ENCODE peak calls at places on chromosome 22, in five cellular contexts. P, F, O, N and X are unnamed samples.

GRCh38 chr22:45969414-45969799 is 7.6 kb downstream of the WNT7B start:
- DNase-seq in P (no peak), F (peak; percentile 79), O (no peak), N (no peak), X (no peak)

GRCh38 chr22:25360891-25361645 is 141.6 kb downstream of the CRYBB2 start:
- DNase-seq in P (no peak), F (no peak), O (no peak), N (no peak), X (no peak)

GRCh38 chr22:17705565-17706450 is 67.3 kb downstream of the BCL2L13 start:
- DNase-seq in P (no peak), F (no peak), O (no peak), N (no peak), X (no peak)

GRCh38 chr22:36281726-36282077 is 28.8 kb downstream of the APOL1 start:
- DNase-seq in P (no peak), F (no peak), O (no peak), N (no peak), X (no peak)

GRCh38 chr22:42932857-42933782 is 76.0 kb upstream of the ARFGAP3 start:
- DNase-seq in P (no peak), F (peak; percentile 34), O (no peak), N (no peak), X (no peak)

GRCh38 chr22:44906999-44907644 is 102.7 kb downstream of the PHF21B start:
- DNase-seq in P (no peak), F (peak; percentile 37), O (no peak), N (no peak), X (no peak)

GRCh38 chr22:35985361-35985760 is 43.3 kb downstream of the RBFOX2 start:
- DNase-seq in P (no peak), F (no peak), O (no peak), N (no peak), X (no peak)

GRCh38 chr22:45083659-45084305 is 74.0 kb upstream of the PHF21B start:
- DNase-seq in P (no peak), F (no peak), O (no peak), N (peak; percentile 76), X (no peak)

GRCh38 chr22:24427500-24428164 is at the start of gene ADORA2A:
- DNase-seq in P (no peak), F (no peak), O (no peak), N (no peak), X (no peak)